ENCODE peak calls at places on chromosomes 1 and 21, in six cellular contexts. U, H, P, C, S and Y are unnamed samples.

GRCh38 chr1:11053758-11054137 is 6.1 kb downstream of the SRM start:
- DNase-seq in U (peak; percentile 25), P (no peak), S (no peak), C (no peak), H (peak; percentile 65), Y (peak; percentile 15)

GRCh38 chr1:184562801-184563200 is 176.0 kb downstream of the C1orf21 start:
- DNase-seq in H (no peak), C (no peak), P (no peak), U (no peak), S (no peak), Y (no peak)

GRCh38 chr1:156812293-156812990 is 4.2 kb downstream of the SH2D2A start:
- DNase-seq in C (no peak), H (no peak), U (no peak), P (no peak), S (no peak), Y (no peak)

GRCh38 chr1:7921766-7922165 is 18.9 kb downstream of the TNFRSF9 start:
- DNase-seq in S (peak; percentile 28), C (no peak), P (no peak), U (peak; percentile 22), H (no peak), Y (no peak)

GRCh38 chr1:41153750-41154274 is 88.3 kb downstream of the SCMH1 start:
- DNase-seq in P (no peak), H (no peak), S (no peak), C (no peak), U (no peak), Y (no peak)

GRCh38 chr1:41915786-41916571 is 2.7 kb downstream of the HIVEP3 start:
- DNase-seq in P (peak; percentile 37), C (peak; percentile 63), H (no peak), S (no peak), U (no peak), Y (no peak)

GRCh38 chr1:999797-1000356 is at the start of gene HES4:
- DNase-seq in U (peak; percentile 90), P (peak; percentile 35), C (peak; percentile 93), H (peak; percentile 37), S (peak; percentile 95), Y (peak; percentile 88)

GRCh38 chr1:225467193-225468020 is 39.6 kb upstream of the LBR start:
- DNase-seq in P (peak; percentile 81), S (no peak), U (no peak), H (peak; percentile 94), C (peak; percentile 63), Y (no peak)

GRCh38 chr1:230351516-230351915 is 74.6 kb downstream of the PGBD5 start:
- DNase-seq in P (no peak), U (no peak), H (no peak), S (no peak), C (no peak), Y (no peak)

GRCh38 chr1:7639435-7640131 is 131.5 kb upstream of the VAMP3 start:
- DNase-seq in U (no peak), P (no peak), S (no peak), H (no peak), C (no peak), Y (no peak)

GRCh38 chr1:51675177-51675780 is 58.4 kb downstream of the OSBPL9 start:
- DNase-seq in P (no peak), U (peak; percentile 41), S (no peak), C (no peak), H (no peak), Y (peak; percentile 12)

GRCh38 chr1:35319988-35320713 is 51.6 kb downstream of the ZMYM4 start:
- DNase-seq in H (no peak), U (peak; percentile 31), P (no peak), S (peak; percentile 71), C (peak; percentile 86), Y (peak; percentile 31)

GRCh38 chr21:46066843-46067331 is 31.0 kb upstream of the COL6A2 start:
- DNase-seq in S (peak; percentile 72), C (peak; percentile 49), H (no peak), P (no peak), U (peak; percentile 56), Y (no peak)

GRCh38 chr1:20076695-20077461 is 6.9 kb downstream of the PLA2G5 start:
- DNase-seq in C (no peak), U (no peak), H (no peak), P (no peak), S (no peak), Y (no peak)

GRCh38 chr1:198267921-198268320 is 111.1 kb downstream of the NEK7 start:
- DNase-seq in U (peak; percentile 86), S (peak; percentile 58), H (no peak), C (no peak), P (no peak), Y (peak; percentile 50)

GRCh38 chr1:91124989-91125417 is 103.2 kb upstream of the ZNF644 start:
- DNase-seq in S (peak; percentile 28), H (peak; percentile 10), C (no peak), U (no peak), P (peak; percentile 8), Y (no peak)

GRCh38 chr21:33566514-33566913 is 22.0 kb downstream of the DONSON start:
- DNase-seq in C (no peak), S (no peak), H (no peak), P (no peak), U (peak; percentile 21), Y (peak; percentile 17)

GRCh38 chr21:29443398-29444010 is 144.8 kb downstream of the BACH1 start:
- DNase-seq in C (no peak), U (no peak), P (no peak), H (no peak), S (peak; percentile 70), Y (no peak)

GRCh38 chr1:201468501-201468843 is 516 bp downstream of the PHLDA3 start:
- DNase-seq in C (peak; percentile 44), U (no peak), H (no peak), S (peak; percentile 32), P (no peak), Y (no peak)

GRCh38 chr1:7408771-7409150 is 362.3 kb upstream of the VAMP3 start:
- DNase-seq in P (no peak), U (no peak), H (no peak), C (peak; percentile 17), S (no peak), Y (no peak)

GRCh38 chr21:33070921-33071877 is 1.3 kb downstream of the OLIG1 start:
- DNase-seq in C (no peak), P (no peak), S (no peak), H (peak; percentile 73), U (no peak), Y (no peak)

DNA sequence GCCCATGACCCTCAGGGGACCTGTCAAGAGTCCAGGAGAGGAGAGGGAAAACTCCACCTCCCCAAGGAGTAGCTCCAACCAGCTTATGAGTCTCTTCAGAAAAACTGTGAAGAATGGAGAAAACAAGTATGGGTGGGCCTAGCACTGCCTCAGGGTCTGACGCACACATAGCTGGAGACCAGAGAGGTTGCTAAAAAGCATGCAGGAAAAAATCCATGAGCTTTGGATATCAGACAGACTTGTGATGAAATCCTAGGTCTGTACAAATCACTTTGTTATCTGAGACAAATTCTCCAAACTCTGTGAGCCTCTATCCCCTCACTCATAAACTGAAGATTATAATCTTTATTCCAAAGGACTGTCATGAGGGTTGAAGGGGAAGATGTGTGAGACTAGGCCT is 141.6 kb upstream of the FGGY start:
- DNase-seq in P (no peak), S (no peak), C (no peak), H (no peak), U (no peak), Y (no peak)
- TF ChIP-seq CTCF in P (no peak), S (no peak), C (no peak), H (no peak), U (no peak), Y (no peak)

DNA sequence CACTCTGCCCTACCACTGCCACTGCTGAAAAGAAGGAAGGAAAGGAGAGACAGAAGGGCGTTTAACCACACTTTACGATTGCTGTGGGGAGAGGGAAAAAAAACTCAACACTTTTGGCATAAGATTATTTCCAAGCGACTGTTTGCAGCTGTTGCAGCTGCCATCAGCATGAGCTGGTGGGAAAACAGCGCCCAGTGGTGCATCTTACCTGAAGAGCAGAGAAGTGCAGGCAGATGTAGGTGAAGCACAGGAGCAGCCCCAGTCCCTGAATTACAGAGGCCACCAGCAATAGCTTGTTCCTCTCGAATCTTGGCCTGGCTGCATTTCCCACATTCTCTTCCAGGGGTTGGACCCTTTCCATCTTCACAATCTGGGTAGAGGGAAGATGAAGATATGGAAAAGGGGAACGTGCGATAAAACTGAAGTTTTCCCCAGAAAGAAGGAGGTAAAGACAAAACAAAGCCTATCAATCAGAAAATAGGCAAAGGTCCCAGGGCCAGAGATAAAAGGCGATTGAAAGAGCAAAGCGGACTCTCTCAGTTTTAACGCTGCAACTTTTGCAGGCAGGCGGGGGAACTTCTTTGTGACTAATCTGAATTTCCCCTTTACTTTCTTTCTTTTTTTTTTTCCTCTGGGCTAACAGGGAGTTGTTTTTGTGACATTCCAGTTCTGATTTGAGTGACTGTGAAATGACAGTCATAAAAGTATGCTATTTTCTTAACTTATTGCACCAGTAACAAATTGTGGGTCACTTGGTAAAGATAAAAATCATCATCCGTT is at the start of gene TNFSF4:
- DNase-seq in S (peak; percentile 42), P (no peak), H (peak; percentile 68), C (no peak), U (peak; percentile 43), Y (no peak)
- TF ChIP-seq CTCF in S (no peak), P (no peak), H (no peak), C (no peak), U (no peak), Y (no peak)

DNA sequence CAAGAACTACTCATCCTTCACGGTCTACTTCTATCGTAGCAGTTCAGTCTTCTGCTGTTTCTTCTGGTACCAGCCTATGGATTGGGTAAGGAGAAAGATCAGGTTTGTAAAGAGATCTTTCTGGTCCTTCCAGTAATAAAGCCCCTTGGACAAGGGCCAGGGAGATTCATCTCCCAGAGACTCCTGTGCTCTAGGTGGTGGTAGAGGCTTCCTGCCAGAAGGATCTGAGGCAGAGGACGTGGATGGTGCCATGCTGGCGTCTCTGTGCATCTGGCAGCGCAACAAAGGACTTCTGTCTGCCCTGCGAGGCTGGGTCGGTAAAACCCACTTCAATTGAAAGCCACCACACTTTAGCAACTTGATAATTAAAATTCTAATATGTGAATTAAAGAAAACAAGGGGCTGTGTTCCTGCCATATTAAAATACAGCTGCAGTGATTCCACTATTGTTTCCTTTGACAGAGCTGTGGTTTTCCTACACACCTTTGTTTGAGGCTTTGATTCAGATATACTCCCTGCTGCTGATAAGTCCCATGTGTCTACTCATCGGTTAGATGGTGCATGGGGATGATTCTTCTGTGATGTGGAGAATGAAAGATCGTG is 73.6 kb downstream of the ROR1 start:
- DNase-seq in C (no peak), H (no peak), U (no peak), P (no peak), S (no peak), Y (no peak)
- TF ChIP-seq CTCF in C (no peak), H (no peak), U (no peak), P (no peak), S (no peak), Y (no peak)

DNA sequence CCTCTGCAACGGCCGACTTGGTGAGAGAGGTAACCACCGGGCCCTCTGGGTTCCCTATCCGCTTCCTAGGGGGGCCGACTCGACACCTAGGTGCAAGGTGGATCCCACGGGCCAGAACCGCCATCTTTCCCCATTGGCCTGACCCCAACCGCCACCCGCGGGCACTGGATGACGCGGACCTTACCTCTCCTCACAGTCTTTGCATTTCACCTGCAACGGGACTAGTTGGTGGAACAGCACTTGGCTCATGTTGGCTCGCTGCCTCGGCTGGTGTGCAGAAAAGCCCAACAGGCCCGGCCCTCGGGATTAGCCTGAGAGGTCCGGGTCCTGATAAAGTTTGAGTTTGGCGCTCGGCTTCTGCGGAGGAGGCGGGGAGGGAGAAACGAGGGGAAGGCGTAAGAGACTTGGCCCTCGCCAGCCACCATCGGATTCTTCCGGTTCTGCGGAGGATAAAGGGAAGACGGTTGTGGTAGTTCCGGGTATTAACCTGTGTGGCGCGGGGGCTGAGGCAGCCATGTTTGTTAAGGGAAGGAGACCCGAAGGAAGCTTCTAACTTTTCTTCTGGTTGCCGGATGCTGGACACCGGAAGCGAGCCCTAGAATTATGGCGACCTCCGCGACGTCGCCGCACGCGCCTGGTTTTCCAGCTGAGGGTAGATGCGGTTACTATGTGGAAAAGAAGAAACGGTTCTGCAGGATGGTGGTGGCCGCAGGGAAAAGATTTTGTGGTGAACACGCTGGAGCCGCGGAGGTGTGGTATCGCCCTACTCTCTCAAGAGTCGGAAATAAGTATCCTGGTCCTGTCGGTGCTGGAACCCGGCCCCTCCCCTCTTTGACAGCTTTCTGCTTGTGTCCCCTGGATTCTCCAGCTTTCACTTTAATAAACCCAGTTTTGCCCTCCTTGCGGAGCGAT is at the start of the genes SASS6 and TRMT13:
- DNase-seq in S (peak; percentile 99), U (peak; percentile 99), P (peak; percentile 92), H (peak; percentile 98), C (peak; percentile 97), Y (peak; percentile 99)
- TF ChIP-seq CTCF in S (no peak), U (no peak), P (no peak), H (no peak), C (no peak), Y (no peak)